ENCODE peak calls at places on chromosomes 7 and 10, in six cellular contexts. U, V, B, G, A and C are unnamed samples.

GRCh38 chr10:132904169-132904813 is 38.1 kb downstream of the CFAP46 start:
- DNase-seq in U (peak), V (peak), B (no peak), G (no peak), A (peak), C (no peak)

GRCh38 chr10:51744235-51744634 is 44.8 kb upstream of the CSTF2T start:
- DNase-seq in U (no peak), V (no peak), B (no peak), G (no peak), A (no peak), C (no peak)

GRCh38 chr7:44145419-44145968 is 4.4 kb upstream of the MYL7 start:
- DNase-seq in U (no peak), V (no peak), B (peak), G (no peak), A (peak), C (peak)

GRCh38 chr10:131901181-131901829 is 497 bp downstream of the PPP2R2D start:
- DNase-seq in U (peak), V (peak), B (peak), G (no peak), A (peak), C (peak)

GRCh38 chr7:148121426-148121825 is 469.1 kb upstream of the C7orf33 start:
- DNase-seq in U (no peak), V (no peak), B (no peak), G (no peak), A (no peak), C (no peak)

GRCh38 chr10:75632750-75633462 is 201.5 kb downstream of the LRMDA start:
- DNase-seq in U (peak), V (peak), B (peak), G (no peak), A (no peak), C (no peak)

GRCh38 chr10:63637833-63638443 is 116.7 kb downstream of the REEP3 start:
- DNase-seq in U (no peak), V (no peak), B (no peak), G (no peak), A (no peak), C (no peak)

GRCh38 chr10:90959826-90960225 is 38.9 kb upstream of the ANKRD1 start:
- DNase-seq in U (no peak), V (no peak), B (no peak), G (no peak), A (peak), C (no peak)

GRCh38 chr7:78151229-78151628 is 352.7 kb downstream of the PHTF2 start:
- DNase-seq in U (no peak), V (no peak), B (peak), G (no peak), A (no peak), C (no peak)

GRCh38 chr7:92534572-92534971 is 6.0 kb downstream of the RBM48 start:
- DNase-seq in U (no peak), V (no peak), B (no peak), G (no peak), A (no peak), C (no peak)

GRCh38 chr10:129772472-129773358 is 191.4 kb downstream of the EBF3 start:
- DNase-seq in U (no peak), V (no peak), B (peak), G (no peak), A (no peak), C (no peak)

GRCh38 chr10:13960603-13961002 is 370.1 kb downstream of the FRMD4A start:
- DNase-seq in U (no peak), V (no peak), B (no peak), G (no peak), A (no peak), C (no peak)

GRCh38 chr10:24550680-24551079 is 173.0 kb downstream of the ARHGAP21 start:
- DNase-seq in U (no peak), V (no peak), B (no peak), G (no peak), A (no peak), C (no peak)

GRCh38 chr10:24554036-24554435 is 169.7 kb downstream of the ARHGAP21 start:
- DNase-seq in U (no peak), V (no peak), B (no peak), G (no peak), A (no peak), C (no peak)

GRCh38 chr10:24551161-24551560 is 172.5 kb downstream of the ARHGAP21 start:
- DNase-seq in U (no peak), V (no peak), B (no peak), G (no peak), A (no peak), C (peak)

GRCh38 chr10:24553051-24553612 is 170.6 kb downstream of the ARHGAP21 start:
- DNase-seq in U (no peak), V (no peak), B (no peak), G (no peak), A (no peak), C (no peak)

DNA sequence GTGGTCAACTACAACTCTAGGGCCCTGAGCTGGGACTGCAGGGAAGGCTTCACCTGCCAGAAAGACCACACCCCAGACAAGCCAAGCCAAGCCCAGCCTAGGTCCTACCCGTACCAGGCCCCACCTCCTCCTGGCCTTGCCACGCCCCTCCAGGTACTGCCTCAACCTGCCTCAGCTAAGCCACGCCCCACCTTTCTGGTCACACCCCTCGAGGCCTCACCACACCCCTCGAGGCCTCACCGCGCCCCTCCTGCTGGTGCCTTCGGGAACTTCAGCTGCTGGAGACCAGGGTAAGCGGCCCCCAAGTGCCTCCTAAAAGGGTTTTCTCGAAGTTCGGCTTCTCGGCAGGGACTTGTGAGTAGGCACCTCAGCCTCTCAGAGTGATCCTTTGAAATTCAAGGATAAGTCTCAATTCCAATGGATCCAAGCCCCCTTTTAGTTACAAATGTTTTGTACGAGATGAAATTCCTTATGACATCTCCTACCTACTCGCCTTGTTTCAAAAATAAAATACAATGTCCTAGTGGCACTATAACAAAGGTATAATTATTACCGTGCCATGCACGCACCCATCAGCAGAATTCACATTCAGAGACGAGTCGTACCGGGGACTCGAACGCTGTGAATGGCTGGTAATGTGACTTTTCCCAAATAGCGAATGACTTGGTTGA is 171.2 kb downstream of the ARHGAP21 start:
- DNase-seq in U (no peak), V (no peak), B (no peak), G (no peak), A (peak), C (peak)
- TF ChIP-seq CTCF in U (no peak), V (peak), B (no peak), G (peak), A (peak), C (peak)

DNA sequence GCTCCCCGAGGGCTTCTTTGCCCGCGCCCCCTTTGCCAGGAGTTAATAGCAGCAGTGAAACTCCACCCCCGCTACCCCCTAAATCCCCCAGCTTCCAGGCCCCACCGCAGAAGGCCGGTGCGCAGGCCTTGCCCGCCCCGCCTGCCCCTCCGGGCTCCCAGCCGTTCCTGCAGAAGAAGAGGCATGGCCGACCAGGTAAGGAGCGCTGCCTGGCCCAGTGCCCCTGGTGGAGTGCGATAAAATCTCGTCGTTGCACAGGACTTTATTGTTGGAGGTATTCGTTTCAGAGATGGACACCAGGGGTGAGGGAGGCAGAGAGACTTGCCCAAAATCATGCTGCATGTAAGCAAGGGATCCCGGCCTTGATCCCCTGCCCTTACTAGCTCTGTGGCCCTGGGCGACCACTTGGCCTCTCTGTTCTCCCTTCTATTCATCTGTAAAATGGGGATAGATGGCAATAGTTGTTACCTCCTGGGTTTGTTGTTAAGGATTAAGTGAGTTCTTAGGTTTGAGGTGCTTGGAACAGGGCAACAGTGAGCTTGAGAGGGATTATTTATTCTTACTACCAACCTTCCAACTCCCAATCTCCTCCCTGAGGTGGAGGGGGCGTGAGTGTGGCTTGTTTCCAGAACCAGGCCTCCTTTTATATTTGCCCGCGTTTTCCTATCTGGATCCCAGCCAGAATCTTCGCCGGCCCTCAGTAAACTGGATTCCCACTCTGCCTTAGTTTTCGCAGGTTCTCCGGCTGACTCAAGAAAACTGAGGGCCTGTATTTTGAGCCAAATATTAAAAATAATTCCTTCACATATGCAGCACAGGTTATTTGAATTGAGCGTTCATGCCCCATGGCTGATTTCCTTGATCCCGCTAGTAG is 78.3 kb downstream of the WIPF3 start:
- DNase-seq in U (no peak), V (no peak), B (peak), G (no peak), A (no peak), C (peak)
- H3K4me3 ChIP-seq in U (no peak), V (no peak), B (peak), G (peak), A (no peak), C (peak)

DNA sequence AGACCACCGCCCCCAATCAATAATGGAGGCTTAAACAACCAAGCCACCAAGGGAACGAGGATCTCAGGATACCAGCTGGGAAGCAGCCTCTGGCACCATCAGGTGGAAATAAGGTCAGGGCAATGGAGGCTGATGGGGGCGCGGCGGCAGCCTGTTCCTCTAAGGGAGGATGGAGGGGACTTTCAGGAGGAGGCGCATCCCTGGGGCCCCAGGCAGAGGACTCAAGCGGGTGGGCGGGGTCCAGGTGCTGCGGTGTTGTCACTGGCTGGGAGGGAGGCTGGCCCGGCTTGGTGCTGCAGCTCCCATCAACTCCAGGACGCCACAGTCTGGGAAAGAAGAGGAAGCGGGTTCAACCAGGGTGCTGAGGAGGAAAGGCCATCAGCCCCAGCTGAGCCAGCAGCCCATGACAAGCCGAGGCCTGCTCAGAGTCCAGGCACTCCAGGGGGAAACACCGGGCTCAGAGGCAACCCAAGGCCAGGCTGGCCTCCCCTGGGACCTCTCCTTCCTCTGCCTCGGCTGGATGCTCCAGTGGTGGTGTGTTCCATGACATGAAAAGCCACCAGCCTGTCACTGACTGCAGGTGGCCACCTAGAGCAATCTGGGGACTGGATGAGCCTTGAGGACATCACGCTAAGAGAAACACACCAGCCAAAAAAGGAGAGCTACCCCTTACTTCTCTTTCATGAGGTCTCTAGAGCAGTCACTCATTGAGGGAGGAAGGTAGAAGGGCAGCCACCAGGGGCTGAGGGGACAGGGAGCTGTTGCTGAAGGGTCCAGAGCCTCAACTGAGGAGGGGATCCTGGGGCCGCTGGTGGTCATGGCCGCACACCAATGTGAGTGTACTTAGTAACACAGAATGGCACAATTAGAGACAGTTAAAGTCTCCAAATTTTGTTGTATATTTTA is 4.6 kb downstream of the GIGYF1 start:
- DNase-seq in U (no peak), V (peak), B (no peak), G (no peak), A (no peak), C (no peak)
- TF ChIP-seq CTCF in U (no peak), V (no peak), B (no peak), G (no peak), A (no peak), C (peak)

GRCh38 chr7:33722383-33723096 is 182.8 kb upstream of the BMPER start:
- DNase-seq in U (no peak), V (no peak), B (no peak), G (peak), A (peak), C (peak)
- H3K4me3 ChIP-seq in U (no peak), V (no peak), B (no peak), G (no peak), A (no peak), C (no peak)

DNA sequence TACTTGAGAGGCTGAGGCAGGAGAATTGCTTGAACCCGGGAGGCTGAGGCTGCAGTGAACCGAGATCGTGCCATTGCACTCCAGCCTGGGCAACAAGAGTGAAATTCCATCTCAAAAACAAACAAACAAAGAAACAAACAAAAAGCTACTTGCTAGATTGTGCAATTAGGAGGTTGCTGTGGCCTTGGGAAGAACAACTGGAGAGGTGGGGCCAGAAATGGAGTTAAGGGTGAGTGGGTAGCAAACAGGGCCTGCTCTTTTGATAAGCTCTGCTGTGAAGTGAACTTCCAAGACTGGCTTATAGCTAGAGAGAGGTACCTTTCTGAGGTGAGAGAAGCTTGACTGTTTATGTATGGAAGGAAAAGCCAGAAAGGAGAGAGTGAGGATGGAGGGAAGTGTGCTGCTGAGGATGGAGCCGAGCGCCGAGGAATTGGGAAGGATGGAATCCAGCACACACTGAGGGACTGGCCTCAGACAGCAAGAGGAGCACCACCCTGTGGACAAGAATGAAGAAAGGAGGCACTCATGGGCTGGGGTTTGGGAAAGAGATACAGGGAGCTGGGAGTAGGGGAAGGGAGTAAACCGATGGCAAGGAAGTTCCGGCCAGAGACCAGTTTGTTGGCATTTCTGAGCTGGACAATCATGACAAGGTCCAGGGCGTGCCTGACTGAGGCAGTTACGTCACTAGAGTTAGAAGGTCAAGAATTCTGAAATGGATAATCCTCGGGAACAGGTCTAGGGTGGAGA is 7.0 kb upstream of the RPEL1 start:
- DNase-seq in U (no peak), V (no peak), B (no peak), G (peak), A (peak), C (peak)
- TF ChIP-seq CTCF in U (no peak), V (peak), B (no peak), G (peak), A (peak), C (peak)

GRCh38 chr7:132581431-132581830 is 5.2 kb upstream of the PLXNA4 start:
- DNase-seq in U (no peak), V (no peak), B (no peak), G (no peak), A (no peak), C (no peak)
- H3K4me3 ChIP-seq in U (no peak), V (no peak), B (no peak), G (no peak), A (no peak), C (no peak)